ENCODE peak calls at places on chromosome 21, in five cellular contexts. H is RWPE1, K is endothelial cell of umbilical vein, Z is tibial nerve, Y is uterus. I is an unnamed sample.

GRCh38 chr21:27581168-27581567 is 614.3 kb upstream of the ADAMTS5 start:
- DNase-seq in H (peak; percentile 25), K (no peak), Z (no peak), Y (no peak), I (no peak)

GRCh38 chr21:46381521-46381920 is 57.6 kb downstream of the PCNT start:
- DNase-seq in H (no peak), K (no peak), Z (no peak), Y (no peak), I (no peak)

GRCh38 chr21:45538381-45539045 is 3.7 kb downstream of the SLC19A1 start:
- DNase-seq in H (no peak), K (no peak), Z (peak; percentile 8), Y (peak; percentile 11), I (no peak)

GRCh38 chr21:45894107-45894810 is 87.3 kb upstream of the COL6A1 start:
- DNase-seq in H (no peak), K (no peak), Z (no peak), Y (peak; percentile 59), I (peak; percentile 53)

GRCh38 chr21:28960245-28960644 is 32.4 kb downstream of the LTN1 start:
- DNase-seq in H (no peak), K (no peak), Z (no peak), Y (no peak), I (no peak)

GRCh38 chr21:39799178-39799577 is 54.2 kb downstream of the IGSF5 start:
- DNase-seq in H (no peak), K (no peak), Z (no peak), Y (no peak), I (no peak)

GRCh38 chr21:23160914-23161313 is 2162.7 kb downstream of the NCAM2 start:
- DNase-seq in H (no peak), K (peak; percentile 43), Z (no peak), Y (no peak), I (no peak)

GRCh38 chr21:24042687-24043086 is 1564.6 kb downstream of the MRPL39 start:
- DNase-seq in H (no peak), K (no peak), Z (no peak), Y (no peak), I (no peak)

GRCh38 chr21:46425566-46425965 is 33.1 kb upstream of the DIP2A start:
- DNase-seq in H (no peak), K (no peak), Z (no peak), Y (no peak), I (no peak)

GRCh38 chr21:45386336-45386727 is 18.6 kb upstream of the COL18A1 start:
- DNase-seq in H (no peak), K (no peak), Z (no peak), Y (peak; percentile 24), I (no peak)

GRCh38 chr21:30336596-30336995 is 898 bp downstream of the KRTAP27-1 start:
- DNase-seq in H (peak; percentile 2), K (no peak), Z (no peak), Y (no peak), I (no peak)

GRCh38 chr21:31161157-31161556 is 122.9 kb upstream of the KRTAP19-8 start:
- DNase-seq in H (peak; percentile 60), K (no peak), Z (no peak), Y (no peak), I (no peak)

GRCh38 chr21:28111151-28111619 is 881.5 kb downstream of the LTN1 start:
- DNase-seq in H (no peak), K (peak; percentile 85), Z (no peak), Y (peak; percentile 92), I (peak; percentile 0)

GRCh38 chr21:18030248-18030647 is 211.1 kb upstream of the C21orf91 start:
- DNase-seq in H (no peak), K (no peak), Z (no peak), Y (no peak), I (no peak)

DNA sequence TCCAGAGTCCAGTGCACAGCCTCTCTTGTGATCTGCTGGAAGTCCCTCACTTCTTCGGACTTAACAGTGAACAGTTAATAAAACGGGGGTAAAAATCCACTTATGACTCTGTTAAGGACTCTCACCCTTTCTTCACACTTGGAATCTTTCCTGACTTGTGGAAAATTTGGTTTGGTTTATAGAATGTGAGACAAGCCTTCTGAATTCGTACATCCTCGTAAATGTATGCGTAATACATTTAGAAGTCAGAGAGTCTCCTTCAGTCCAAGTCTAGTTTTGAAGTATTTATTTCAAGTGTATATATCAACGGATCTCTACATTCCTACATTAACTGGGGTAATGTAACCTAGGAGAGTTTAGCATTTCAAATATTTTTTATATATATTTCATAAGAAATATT is 270.4 kb downstream of the KCNJ6 start:
- DNase-seq in H (no peak), K (no peak), Z (no peak), Y (no peak), I (no peak)
- H3K27ac ChIP-seq in H (no peak overlapping the region), K (peak overlapping the region; percentile 84), Z (no peak overlapping the region), Y (peak overlapping the region; percentile 26), I (no peak overlapping the region)

GRCh38 chr21:41250519-41250918 is 66.1 kb upstream of the FAM3B start:
- DNase-seq in H (no peak), K (peak; percentile 93), Z (no peak), Y (no peak), I (no peak)
- H3K27ac ChIP-seq in H (peak overlapping the region; percentile 27), K (peak overlapping the region; percentile 99), Z (peak overlapping the region; percentile 24), Y (peak overlapping the region; percentile 66), I (no peak overlapping the region)

GRCh38 chr21:43774163-43774562 is 1.9 kb downstream of the CSTB start:
- DNase-seq in H (no peak), K (no peak), Z (no peak), Y (no peak), I (no peak)

GRCh38 chr21:43777953-43778352 is 1.8 kb upstream of the CSTB start:
- DNase-seq in H (no peak), K (no peak), Z (no peak), Y (no peak), I (no peak)

GRCh38 chr21:43775795-43776430 is at the start of gene CSTB:
- DNase-seq in H (peak; percentile 60), K (peak; percentile 68), Z (peak; percentile 74), Y (peak; percentile 68), I (no peak)

GRCh38 chr21:43772368-43772870 is 3.7 kb downstream of the CSTB start:
- DNase-seq in H (no peak), K (no peak), Z (no peak), Y (no peak), I (no peak)

DNA sequence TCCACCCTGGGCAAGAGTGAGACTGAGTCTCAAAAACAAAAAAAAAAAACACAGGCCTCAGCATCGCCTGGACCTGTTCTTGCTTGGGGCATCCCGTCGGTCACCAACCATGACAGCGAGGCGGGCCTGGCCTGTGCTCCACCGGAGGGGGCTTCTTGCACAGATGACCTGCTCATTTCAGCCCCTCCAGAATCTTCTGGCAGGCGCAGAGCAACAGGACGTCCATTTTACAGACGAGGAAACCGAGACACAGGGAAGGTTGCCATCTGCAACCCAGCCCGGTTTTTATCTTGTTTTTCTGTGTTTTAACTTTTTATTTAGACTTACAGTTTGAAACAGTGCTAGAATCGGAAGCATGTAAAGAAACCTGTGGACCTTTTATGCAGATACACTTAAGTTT is 918 bp downstream of the CSTB start:
- DNase-seq in H (no peak), K (no peak), Z (no peak), Y (no peak), I (no peak)
- H3K27ac ChIP-seq in H (peak overlapping the region; percentile 94), K (no peak overlapping the region), Z (peak overlapping the region; percentile 84), Y (peak overlapping the region; percentile 84), I (no peak overlapping the region)

DNA sequence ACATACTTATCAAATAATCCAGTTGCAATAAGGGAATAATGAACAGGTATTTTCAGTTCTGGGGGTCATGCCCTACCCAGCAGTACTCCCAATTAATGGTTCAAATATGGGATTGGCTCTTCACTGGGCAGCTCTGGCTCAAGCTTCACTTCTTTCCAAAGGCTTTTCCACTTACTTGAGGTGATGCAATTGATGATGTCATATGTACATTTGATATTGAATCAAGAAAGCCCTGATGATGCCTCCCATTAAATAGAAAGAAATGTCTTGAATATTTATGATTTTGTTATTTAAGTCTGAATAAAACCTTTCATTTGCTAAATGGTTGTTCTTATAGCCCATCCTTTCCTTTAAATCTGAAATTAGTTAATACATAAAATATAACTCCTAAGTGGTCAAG is 789.9 kb downstream of the USP25 start:
- DNase-seq in H (no peak), K (no peak), Z (no peak), Y (no peak), I (no peak)
- H3K27ac ChIP-seq in H (no peak overlapping the region), K (no peak overlapping the region), Z (no peak overlapping the region), Y (no peak overlapping the region), I (no peak overlapping the region)

GRCh38 chr21:36926989-36927695 is 39.3 kb downstream of the HLCS start:
- DNase-seq in H (no peak), K (no peak), Z (no peak), Y (no peak), I (no peak)

GRCh38 chr21:36932417-36932816 is 34.1 kb downstream of the HLCS start:
- DNase-seq in H (no peak), K (no peak), Z (no peak), Y (no peak), I (no peak)

GRCh38 chr21:36927718-36928117 is 38.8 kb downstream of the HLCS start:
- DNase-seq in H (peak; percentile 65), K (peak; percentile 80), Z (peak; percentile 66), Y (peak; percentile 72), I (peak; percentile 86)

GRCh38 chr21:36928960-36929359 is 37.5 kb downstream of the HLCS start:
- DNase-seq in H (no peak), K (no peak), Z (no peak), Y (no peak), I (no peak)

DNA sequence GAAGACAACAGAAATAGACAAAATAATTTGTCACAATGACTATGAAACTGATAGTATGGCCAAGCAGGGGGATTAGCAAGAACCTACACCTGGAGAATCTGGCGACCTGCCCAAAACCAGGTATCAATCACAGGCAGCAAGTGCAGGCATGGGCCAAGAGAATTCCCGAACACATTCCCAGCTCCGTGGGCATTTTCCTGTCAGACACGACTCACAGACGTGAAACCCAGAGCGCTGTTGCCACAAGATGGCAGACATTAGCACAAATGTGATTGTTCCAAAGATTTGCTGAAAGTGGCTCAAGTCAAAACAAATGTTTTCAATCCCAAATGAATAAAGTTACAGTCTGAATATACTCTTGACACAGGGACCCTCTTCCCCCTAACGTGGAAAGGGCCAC is 36.8 kb downstream of the HLCS start:
- DNase-seq in H (peak; percentile 35), K (peak; percentile 24), Z (no peak), Y (no peak), I (no peak)
- H3K27ac ChIP-seq in H (peak overlapping the region; percentile 75), K (no peak overlapping the region), Z (no peak overlapping the region), Y (no peak overlapping the region), I (no peak overlapping the region)

DNA sequence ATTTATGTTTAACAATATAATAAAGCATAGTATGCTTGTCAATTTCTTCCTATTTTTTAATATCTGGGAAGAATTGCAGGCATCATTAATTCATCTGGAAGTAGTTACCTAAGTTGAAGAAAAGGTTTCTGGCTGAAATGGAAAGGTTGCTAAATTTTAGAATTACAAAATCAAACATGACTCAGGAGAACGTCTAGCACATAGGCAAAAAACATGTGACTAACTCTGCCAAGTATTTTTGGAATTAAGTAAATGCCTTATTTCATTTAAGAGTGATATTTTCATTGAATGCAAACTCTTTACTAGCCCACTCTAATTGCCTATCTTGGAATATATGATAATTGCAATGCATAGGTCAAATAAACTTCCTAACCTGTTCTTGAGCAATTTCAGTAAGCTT is 208.5 kb upstream of the NCAM2 start:
- DNase-seq in H (peak; percentile 5), K (no peak), Z (no peak), Y (no peak), I (no peak)
- H3K27ac ChIP-seq in H (no peak overlapping the region), K (no peak overlapping the region), Z (no peak overlapping the region), Y (no peak overlapping the region), I (no peak overlapping the region)

GRCh38 chr21:33950425-33951079 is 34.9 kb upstream of the ATP5PO start:
- DNase-seq in H (no peak), K (no peak), Z (no peak), Y (no peak), I (no peak)
- H3K27ac ChIP-seq in H (peak overlapping the region; percentile 90), K (no peak overlapping the region), Z (no peak overlapping the region), Y (no peak overlapping the region), I (no peak overlapping the region)

I was measured in brain microvascular endothelial cell.